ENCODE peak calls at places on chromosomes 5 and 9, in four cellular contexts. Q is esophagus squamous epithelium, M is left ventricle myocardium inferior, V is mesenchymal stem cell. E is an unnamed sample.

GRCh38 chr9:27433599-27434325 is 90.3 kb upstream of the IFNK start:
- DNase-seq in Q (no peak), M (no peak), V (no peak), E (no peak)

GRCh38 chr9:36995927-36996471 is 38.1 kb downstream of the PAX5 start:
- DNase-seq in Q (no peak), M (peak), V (peak), E (peak)

GRCh38 chr9:130226112-130226511 is 39.4 kb upstream of the HMCN2 start:
- DNase-seq in Q (no peak), M (no peak), V (no peak), E (no peak)

GRCh38 chr5:146395233-146395632 is 51.9 kb upstream of the TCERG1 start:
- DNase-seq in Q (no peak), M (no peak), V (no peak), E (no peak)

GRCh38 chr5:139678751-139679750 is 30.9 kb downstream of the CXXC5 start:
- DNase-seq in Q (no peak), M (no peak), V (no peak), E (no peak)

GRCh38 chr9:82424599-82424998 is 436.0 kb downstream of the SPATA31D1 start:
- DNase-seq in Q (no peak), M (no peak), V (no peak), E (peak)

GRCh38 chr9:123825337-123825736 is 104.6 kb downstream of the DENND1A start:
- DNase-seq in Q (no peak), M (no peak), V (peak), E (no peak)

GRCh38 chr5:133113331-133114061 is 61.7 kb downstream of the HSPA4 start:
- DNase-seq in Q (no peak), M (no peak), V (no peak), E (no peak)

GRCh38 chr5:176716320-176716719 is 69.0 kb downstream of the TSPAN17 start:
- DNase-seq in Q (no peak), M (no peak), V (peak), E (no peak)

GRCh38 chr9:110700953-110701352 is 32.4 kb downstream of the MUSK start:
- DNase-seq in Q (no peak), M (no peak), V (peak), E (no peak)

GRCh38 chr9:113154471-113154870 is 3.7 kb downstream of the SLC31A2 start:
- DNase-seq in Q (no peak), M (no peak), V (peak), E (no peak)

GRCh38 chr9:96655198-96655851 is at the start of gene PRXL2C:
- DNase-seq in Q (peak), M (peak), V (peak), E (peak)

GRCh38 chr5:128436825-128437224 is 101.2 kb downstream of the FBN2 start:
- DNase-seq in Q (no peak), M (no peak), V (peak), E (no peak)

GRCh38 chr9:88303785-88304495 is 84.3 kb upstream of the SPIN1 start:
- DNase-seq in Q (no peak), M (no peak), V (peak), E (no peak)

GRCh38 chr9:37542488-37542887 is 33.7 kb downstream of the FBXO10 start:
- DNase-seq in Q (no peak), M (no peak), V (no peak), E (no peak)

GRCh38 chr5:52909192-52909591 is 80.0 kb upstream of the ITGA2 start:
- DNase-seq in Q (no peak), M (no peak), V (peak), E (no peak)

GRCh38 chr9:5994486-5994885 is 20.9 kb downstream of the RANBP6 start:
- DNase-seq in Q (no peak), M (no peak), V (no peak), E (no peak)

GRCh38 chr5:120017523-120017922 is 388.2 kb downstream of the FAM170A start:
- DNase-seq in Q (no peak), M (no peak), V (peak), E (no peak)

GRCh38 chr9:20551835-20552234 is 70.5 kb downstream of the MLLT3 start:
- DNase-seq in Q (no peak), M (no peak), V (no peak), E (peak)

GRCh38 chr5:159410480-159410879 is 80.2 kb upstream of the IL12B start:
- DNase-seq in Q (no peak), M (no peak), V (no peak), E (no peak)

GRCh38 chr5:172749881-172750608 is 20.9 kb downstream of the DUSP1 start:
- DNase-seq in Q (no peak), M (no peak), V (no peak), E (no peak)

GRCh38 chr9:20405086-20405485 is 217.2 kb downstream of the MLLT3 start:
- DNase-seq in Q (no peak), M (no peak), V (no peak), E (no peak)

GRCh38 chr5:130227699-130228098 is 323.4 kb downstream of the CHSY3 start:
- DNase-seq in Q (no peak), M (no peak), V (no peak), E (no peak)

GRCh38 chr9:8457050-8457449 is 657.5 kb upstream of the DMAC1 start:
- DNase-seq in Q (no peak), M (no peak), V (no peak), E (no peak)

GRCh38 chr9:6584881-6585597 is 60.5 kb downstream of the GLDC start:
- DNase-seq in Q (no peak), M (no peak), V (peak), E (peak)

GRCh38 chr5:57779383-57780223 is 297.0 kb upstream of the ACTBL2 start:
- DNase-seq in Q (no peak), M (peak), V (peak), E (peak)

GRCh38 chr5:142186821-142187594 is 78.4 kb downstream of the NDFIP1 start:
- DNase-seq in Q (no peak), M (no peak), V (peak), E (peak)

GRCh38 chr9:27473135-27473534 is 51.0 kb upstream of the IFNK start:
- DNase-seq in Q (no peak), M (peak), V (peak), E (peak)

GRCh38 chr9:38621434-38622082 is 1.2 kb upstream of the ANKRD18A start:
- DNase-seq in Q (no peak), M (no peak), V (no peak), E (peak)

GRCh38 chr5:19719117-19719516 is 268.9 kb downstream of the CDH18 start:
- DNase-seq in Q (no peak), M (no peak), V (no peak), E (no peak)

GRCh38 chr5:170630226-170630625 is 126.4 kb downstream of the KCNIP1 start:
- DNase-seq in Q (no peak), M (no peak), V (no peak), E (no peak)

GRCh38 chr9:84975926-84976325 is 306.4 kb downstream of the NTRK2 start:
- DNase-seq in Q (no peak), M (no peak), V (peak), E (no peak)

GRCh38 chr5:139765409-139766217 is 30.0 kb upstream of the PSD2 start:
- DNase-seq in Q (no peak), M (peak), V (peak), E (peak)

GRCh38 chr9:128121924-128122808 is 5.4 kb downstream of the PTGES2 start:
- DNase-seq in Q (no peak), M (peak), V (no peak), E (no peak)

GRCh38 chr9:27125936-27126335 is 16.9 kb downstream of the TEK start:
- DNase-seq in Q (no peak), M (no peak), V (peak), E (no peak)

GRCh38 chr5:67246108-67246507 is 49.5 kb upstream of the CD180 start:
- DNase-seq in Q (no peak), M (no peak), V (peak), E (peak)

GRCh38 chr9:121478816-121479676 is 20.6 kb downstream of the GGTA1 start:
- DNase-seq in Q (no peak), M (no peak), V (peak), E (no peak)

GRCh38 chr5:159041754-159042153 is 58.0 kb downstream of the EBF1 start:
- DNase-seq in Q (no peak), M (no peak), V (peak), E (no peak)

DNA sequence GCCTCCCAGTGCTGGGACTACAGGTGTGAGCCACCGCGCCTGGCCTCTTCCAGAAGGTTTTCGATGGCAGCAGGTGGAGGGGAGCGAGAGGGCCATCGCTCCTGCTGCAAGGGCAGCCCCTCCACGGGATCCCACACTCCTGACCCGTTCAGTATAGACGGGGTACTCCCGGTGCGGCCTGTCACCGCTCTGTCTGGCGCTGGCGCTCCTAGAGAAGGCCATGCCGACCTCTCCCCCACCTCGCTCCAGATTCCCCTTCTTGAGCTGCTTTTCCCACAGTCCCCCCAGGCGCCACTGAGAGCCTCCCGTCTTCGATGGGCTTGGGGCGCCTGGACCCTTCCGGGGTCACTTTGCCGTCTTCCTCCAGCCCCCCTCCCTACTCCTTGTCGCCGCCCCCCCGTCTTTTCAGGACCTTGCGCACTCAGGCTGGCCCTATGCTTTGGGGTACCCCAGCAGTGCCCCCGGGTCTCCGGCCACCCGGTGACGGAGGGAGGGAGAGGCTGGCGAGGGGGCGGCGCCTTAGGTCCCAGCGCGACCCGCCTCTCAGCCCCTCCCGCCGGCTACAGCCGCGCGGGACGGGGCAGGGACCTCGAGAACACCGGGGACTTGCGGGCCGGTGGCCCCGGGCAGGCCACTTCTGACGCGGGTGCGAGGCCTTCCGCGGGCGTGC is 4.2 kb upstream of the SQSTM1 start:
- DNase-seq in Q (no peak), M (no peak), V (no peak), E (no peak)
- H3K4me3 ChIP-seq in Q (peak), M (peak), V (peak), E (peak)

DNA sequence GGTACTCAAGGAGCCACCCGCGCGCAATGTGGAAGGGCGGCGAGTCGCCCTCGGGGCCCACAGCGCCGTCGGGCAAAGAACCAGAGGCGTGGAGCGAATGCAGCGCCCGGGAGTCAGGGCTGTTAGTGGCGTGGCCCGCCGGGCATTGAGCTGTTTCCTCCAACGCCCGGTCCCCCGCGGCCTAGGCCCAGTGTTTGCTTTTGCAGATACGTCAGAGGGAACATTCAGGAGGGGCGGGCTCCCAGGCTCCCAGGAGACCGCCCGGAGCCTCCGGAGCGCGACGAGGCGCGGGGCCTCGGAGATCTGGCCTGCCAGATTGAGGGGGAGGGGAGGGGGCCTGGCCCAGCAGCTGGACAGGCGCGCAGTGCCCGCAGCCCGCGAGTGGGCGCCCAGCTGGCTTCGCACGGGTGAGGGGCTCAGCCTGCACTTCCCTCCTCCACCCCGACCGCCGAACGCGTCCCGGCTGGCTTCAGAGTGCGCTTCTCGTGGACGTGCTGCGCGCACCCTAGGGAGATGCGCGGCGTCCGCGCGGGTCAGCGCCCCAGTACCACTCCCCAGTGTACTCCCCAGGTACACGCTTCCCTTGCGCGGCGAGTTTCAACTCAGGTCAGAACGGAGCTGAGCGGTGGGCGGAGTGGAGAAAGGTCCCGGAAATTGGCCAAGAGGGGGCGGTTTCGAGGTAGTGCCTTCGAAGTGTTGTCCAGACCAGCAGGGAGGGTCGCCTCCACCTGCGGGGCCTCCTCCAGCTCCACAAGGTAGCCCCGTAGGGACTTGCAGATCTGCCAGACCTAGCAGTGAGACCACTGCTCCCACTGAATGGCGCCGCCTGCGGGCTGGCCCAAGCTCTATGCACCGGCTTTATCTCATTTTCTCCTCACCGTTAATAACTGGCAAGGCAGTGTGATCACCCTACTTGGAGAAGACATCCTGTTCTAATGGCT is 130.4 kb downstream of the TMEM174 start:
- DNase-seq in Q (no peak), M (no peak), V (no peak), E (no peak)
- H3K4me3 ChIP-seq in Q (peak), M (peak), V (peak), E (no peak)

DNA sequence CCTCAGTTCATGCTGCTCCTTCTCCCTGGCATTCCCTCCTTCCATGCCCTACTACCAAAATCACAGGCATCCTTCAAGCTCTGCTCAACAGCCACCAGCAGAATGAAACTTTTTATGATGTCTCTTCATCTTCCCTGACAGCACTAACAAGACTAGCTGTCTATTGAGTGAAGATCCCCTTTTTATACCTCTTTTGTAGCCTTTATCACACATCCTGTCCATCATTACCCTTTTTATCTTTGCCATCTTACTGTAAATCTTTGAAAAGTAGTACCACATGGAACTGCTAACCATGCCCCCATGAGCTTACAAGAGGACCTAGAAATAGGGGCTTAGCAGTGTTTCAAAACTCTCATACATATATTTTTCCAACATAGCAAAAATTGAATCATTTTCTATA is 10.8 kb upstream of the ADRB2 start:
- DNase-seq in Q (no peak), M (no peak), V (no peak), E (no peak)
- H3K4me3 ChIP-seq in Q (no peak), M (no peak), V (no peak), E (no peak)

GRCh38 chr5:108276187-108276586 is 105.7 kb downstream of the FBXL17 start:
- DNase-seq in Q (no peak), M (no peak), V (no peak), E (no peak)

GRCh38 chr5:108278285-108279240 is 103.3 kb downstream of the FBXL17 start:
- DNase-seq in Q (no peak), M (peak), V (no peak), E (no peak)

GRCh38 chr5:108280248-108280647 is 101.7 kb downstream of the FBXL17 start:
- DNase-seq in Q (no peak), M (no peak), V (no peak), E (no peak)

DNA sequence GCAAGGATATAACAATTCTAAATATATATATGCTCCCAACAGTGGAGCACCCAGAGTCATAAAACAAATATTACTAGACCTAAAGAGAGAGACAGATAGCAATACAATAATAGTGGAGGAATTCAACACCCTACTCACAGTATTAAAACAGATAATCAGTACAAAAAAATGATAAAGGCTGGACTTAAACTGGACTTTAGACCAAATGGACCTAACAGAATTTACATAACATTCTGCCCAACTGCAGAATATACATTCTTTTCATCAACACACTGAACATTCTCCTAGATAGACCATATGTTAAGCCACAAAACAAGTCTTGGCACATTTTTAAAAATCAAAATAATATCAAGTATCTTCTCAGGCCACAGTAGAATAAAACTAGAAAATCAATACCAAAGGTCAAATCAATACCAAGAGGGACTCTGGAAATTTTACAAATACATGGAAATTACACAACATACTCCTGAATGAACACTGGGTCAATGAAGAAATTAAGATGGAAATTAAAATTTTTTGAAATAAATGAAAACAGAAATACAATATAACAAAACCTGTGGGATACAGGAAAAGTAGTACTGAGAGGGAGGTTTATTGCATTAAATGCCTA is 100.8 kb downstream of the FBXL17 start:
- DNase-seq in Q (no peak), M (no peak), V (no peak), E (no peak)
- H3K4me3 ChIP-seq in Q (no peak), M (no peak), V (no peak), E (no peak)